ENCODE peak calls at places on chromosome 13, in six cellular contexts. One of them, this sample, is unnamed.

GRCh38 chr13:20102776-20103175 is 58.1 kb downstream of the GJA3 start:
- DNase-seq in OCI-LY7: no peak
- DNase-seq in heart left ventricle: no peak
- DNase-seq in pancreas: no peak
- DNase-seq in neuronal stem cell: no peak
- DNase-seq in fibroblast of lung: no peak
- DNase-seq in this sample: no peak

GRCh38 chr13:91652389-91652788 is 254.0 kb downstream of the GPC5 start:
- DNase-seq in OCI-LY7: no peak
- DNase-seq in heart left ventricle: no peak
- DNase-seq in pancreas: no peak
- DNase-seq in neuronal stem cell: no peak
- DNase-seq in fibroblast of lung: no peak
- DNase-seq in this sample: no peak

GRCh38 chr13:21074601-21075302 is 13.4 kb upstream of the LATS2 start:
- DNase-seq in OCI-LY7: no peak
- DNase-seq in heart left ventricle: peak; percentile 44
- DNase-seq in pancreas: no peak
- DNase-seq in neuronal stem cell: no peak
- DNase-seq in fibroblast of lung: peak; percentile 32
- DNase-seq in this sample: no peak

GRCh38 chr13:66940113-66940512 is 290.0 kb downstream of the PCDH9 start:
- DNase-seq in OCI-LY7: no peak
- DNase-seq in heart left ventricle: no peak
- DNase-seq in pancreas: no peak
- DNase-seq in neuronal stem cell: no peak
- DNase-seq in fibroblast of lung: no peak
- DNase-seq in this sample: no peak

GRCh38 chr13:61684976-61685682 is 269.5 kb upstream of the PCDH20 start:
- DNase-seq in OCI-LY7: no peak
- DNase-seq in heart left ventricle: no peak
- DNase-seq in pancreas: no peak
- DNase-seq in neuronal stem cell: no peak
- DNase-seq in fibroblast of lung: no peak
- DNase-seq in this sample: no peak

GRCh38 chr13:94515911-94516310 is 36.4 kb upstream of the DCT start:
- DNase-seq in OCI-LY7: no peak
- DNase-seq in heart left ventricle: no peak
- DNase-seq in pancreas: no peak
- DNase-seq in neuronal stem cell: no peak
- DNase-seq in fibroblast of lung: no peak
- DNase-seq in this sample: no peak

GRCh38 chr13:32376642-32377418 is 51.1 kb downstream of the N4BP2L1 start:
- DNase-seq in OCI-LY7: no peak
- DNase-seq in heart left ventricle: no peak
- DNase-seq in pancreas: no peak
- DNase-seq in neuronal stem cell: no peak
- DNase-seq in fibroblast of lung: no peak
- DNase-seq in this sample: no peak

GRCh38 chr13:97339019-97339988 is 94.7 kb upstream of the RAP2A start:
- DNase-seq in OCI-LY7: no peak
- DNase-seq in heart left ventricle: peak; percentile 79
- DNase-seq in pancreas: no peak
- DNase-seq in neuronal stem cell: no peak
- DNase-seq in fibroblast of lung: peak; percentile 99
- DNase-seq in this sample: no peak

GRCh38 chr13:50386527-50387123 is 371.4 kb downstream of the KCNRG start:
- DNase-seq in OCI-LY7: no peak
- DNase-seq in heart left ventricle: no peak
- DNase-seq in pancreas: no peak
- DNase-seq in neuronal stem cell: peak; percentile 24
- DNase-seq in fibroblast of lung: peak; percentile 85
- DNase-seq in this sample: no peak

DNA sequence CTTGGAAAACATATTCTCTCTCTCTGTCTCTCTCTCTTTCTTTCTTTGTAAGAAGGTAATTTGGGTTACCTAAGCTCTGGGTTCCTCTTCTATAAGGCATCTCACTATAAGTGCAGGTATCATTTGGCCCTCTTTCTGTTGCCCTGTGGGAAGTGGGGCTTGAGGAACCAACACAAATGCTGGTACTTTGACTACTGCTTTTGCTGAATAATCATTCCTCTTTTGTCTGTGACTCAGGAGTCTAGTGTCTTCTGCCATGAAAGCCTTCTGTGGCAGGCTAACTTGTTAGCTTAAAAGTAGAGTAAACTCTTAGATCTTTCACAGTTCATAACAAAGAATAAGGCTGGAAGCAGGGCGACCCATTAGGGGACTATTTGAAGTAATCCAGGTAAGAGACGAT is 237.8 kb downstream of the VWA8 start:
- DNase-seq in OCI-LY7: no peak
- DNase-seq in heart left ventricle: no peak
- DNase-seq in pancreas: no peak
- DNase-seq in neuronal stem cell: no peak
- DNase-seq in fibroblast of lung: no peak
- DNase-seq in this sample: no peak
- H3K27ac ChIP-seq in OCI-LY7: no peak overlapping the region
- H3K27ac ChIP-seq in heart left ventricle: no peak overlapping the region
- H3K27ac ChIP-seq in pancreas: no peak overlapping the region
- H3K27ac ChIP-seq in neuronal stem cell: no peak overlapping the region
- H3K27ac ChIP-seq in fibroblast of lung: no peak overlapping the region
- H3K27ac ChIP-seq in this sample: no peak overlapping the region

DNA sequence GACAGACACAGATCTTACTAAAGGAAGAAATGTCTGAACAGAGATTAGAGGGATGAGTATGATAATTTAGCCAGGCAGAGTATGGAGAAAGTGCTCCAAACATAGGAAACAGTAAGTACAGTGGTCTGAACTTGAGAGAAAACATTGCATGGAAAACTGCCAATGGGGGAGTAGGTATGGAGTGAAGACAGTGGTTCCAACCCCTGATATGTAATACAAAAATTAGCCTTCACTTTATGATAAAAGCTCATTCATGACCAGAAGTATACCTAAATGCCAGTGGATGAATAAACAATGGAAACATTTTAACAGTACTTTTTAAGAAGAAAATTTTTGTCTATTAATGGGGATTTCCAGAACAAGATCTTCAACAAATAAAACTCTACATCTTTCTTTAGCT is 334.0 kb downstream of the DIAPH3 start:
- DNase-seq in OCI-LY7: no peak
- DNase-seq in heart left ventricle: no peak
- DNase-seq in pancreas: no peak
- DNase-seq in neuronal stem cell: no peak
- DNase-seq in fibroblast of lung: no peak
- DNase-seq in this sample: no peak
- H3K27ac ChIP-seq in OCI-LY7: no peak overlapping the region
- H3K27ac ChIP-seq in heart left ventricle: no peak overlapping the region
- H3K27ac ChIP-seq in pancreas: no peak overlapping the region
- H3K27ac ChIP-seq in neuronal stem cell: no peak overlapping the region
- H3K27ac ChIP-seq in fibroblast of lung: no peak overlapping the region
- H3K27ac ChIP-seq in this sample: no peak overlapping the region

DNA sequence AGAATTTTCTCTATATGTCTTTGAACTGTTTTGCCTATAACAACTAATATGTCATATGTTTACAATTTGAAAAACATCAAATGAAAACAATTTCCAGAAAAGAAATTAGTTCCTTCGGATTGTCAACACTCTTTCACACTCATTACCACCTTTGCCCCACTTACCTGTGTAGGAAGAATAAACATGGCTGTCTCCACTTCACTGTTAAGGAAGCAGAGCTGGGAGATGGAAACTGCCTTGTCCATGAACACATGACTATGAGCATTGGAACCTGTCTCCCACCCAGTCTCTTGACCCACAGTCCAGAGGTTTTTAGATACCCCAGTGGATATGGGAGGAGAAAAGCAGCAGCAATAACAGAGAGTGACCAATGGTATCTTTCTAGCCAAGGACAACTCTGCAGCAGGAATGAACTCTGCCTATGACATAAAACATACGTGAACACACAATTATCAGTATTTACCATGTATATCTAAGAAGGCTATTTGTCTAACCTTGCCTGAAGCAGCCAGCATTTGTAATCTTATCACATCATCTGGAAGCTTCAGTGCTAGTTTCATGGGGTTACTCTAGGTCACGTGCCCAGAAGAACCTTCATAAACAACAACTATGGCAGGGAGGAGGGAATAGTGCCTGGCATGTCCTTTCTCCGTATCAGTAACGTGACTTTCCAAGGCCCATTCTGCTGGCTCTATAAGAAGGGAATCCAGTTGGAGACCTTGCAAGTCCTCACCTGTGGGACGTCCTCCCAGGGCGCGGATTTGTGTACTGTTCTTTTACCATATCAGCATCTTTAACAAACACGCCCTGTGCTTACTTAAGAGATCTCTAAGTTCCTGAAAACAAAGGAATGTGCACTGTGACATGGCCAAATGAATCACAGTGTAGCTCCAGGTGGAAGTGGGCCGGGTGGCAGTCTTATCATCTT is 221.7 kb upstream of the UBL3 start:
- DNase-seq in OCI-LY7: no peak
- DNase-seq in heart left ventricle: no peak
- DNase-seq in pancreas: peak; percentile 81
- DNase-seq in neuronal stem cell: no peak
- DNase-seq in fibroblast of lung: no peak
- DNase-seq in this sample: peak; percentile 74
- H3K27ac ChIP-seq in OCI-LY7: no peak overlapping the region
- H3K27ac ChIP-seq in heart left ventricle: no peak overlapping the region
- H3K27ac ChIP-seq in pancreas: peak overlapping the region; percentile 40
- H3K27ac ChIP-seq in neuronal stem cell: no peak overlapping the region
- H3K27ac ChIP-seq in fibroblast of lung: no peak overlapping the region
- H3K27ac ChIP-seq in this sample: no peak overlapping the region

GRCh38 chr13:100130930-100131511 is 42.1 kb downstream of the PCCA start:
- DNase-seq in OCI-LY7: no peak
- DNase-seq in heart left ventricle: no peak
- DNase-seq in pancreas: no peak
- DNase-seq in neuronal stem cell: no peak
- DNase-seq in fibroblast of lung: no peak
- DNase-seq in this sample: no peak

GRCh38 chr13:100128838-100129237 is 39.9 kb downstream of the PCCA start:
- DNase-seq in OCI-LY7: no peak
- DNase-seq in heart left ventricle: no peak
- DNase-seq in pancreas: no peak
- DNase-seq in neuronal stem cell: no peak
- DNase-seq in fibroblast of lung: no peak
- DNase-seq in this sample: no peak

GRCh38 chr13:100128373-100128772 is 39.5 kb downstream of the PCCA start:
- DNase-seq in OCI-LY7: no peak
- DNase-seq in heart left ventricle: no peak
- DNase-seq in pancreas: no peak
- DNase-seq in neuronal stem cell: no peak
- DNase-seq in fibroblast of lung: peak; percentile 80
- DNase-seq in this sample: no peak

GRCh38 chr13:100129605-100130004 is 40.7 kb downstream of the PCCA start:
- DNase-seq in OCI-LY7: no peak
- DNase-seq in heart left ventricle: no peak
- DNase-seq in pancreas: no peak
- DNase-seq in neuronal stem cell: no peak
- DNase-seq in fibroblast of lung: no peak
- DNase-seq in this sample: no peak

GRCh38 chr13:100130092-100130491 is 41.2 kb downstream of the PCCA start:
- DNase-seq in OCI-LY7: no peak
- DNase-seq in heart left ventricle: peak; percentile 38
- DNase-seq in pancreas: no peak
- DNase-seq in neuronal stem cell: no peak
- DNase-seq in fibroblast of lung: no peak
- DNase-seq in this sample: no peak
- H3K27ac ChIP-seq in OCI-LY7: no peak overlapping the region
- H3K27ac ChIP-seq in heart left ventricle: no peak overlapping the region
- H3K27ac ChIP-seq in pancreas: no peak overlapping the region
- H3K27ac ChIP-seq in neuronal stem cell: no peak overlapping the region
- H3K27ac ChIP-seq in fibroblast of lung: no peak overlapping the region
- H3K27ac ChIP-seq in this sample: no peak overlapping the region